ENCODE peak calls at places on chromosomes 7 and 10, in five cellular contexts. L is WERI-Rb-1, K is SK-N-SH, Z is neuronal stem cell, O is transverse colon. S is an unnamed sample. For H3K27me3, the result is how much of the 10 kb centered on the place peaks cover.

GRCh38 chr10:92068900-92069299 is 145.3 kb downstream of the BTAF1 start:
- DNase-seq in L (no peak), K (no peak), O (no peak), Z (no peak), S (no peak)

GRCh38 chr7:68058014-68058413 is 1061.4 kb downstream of the TYW1 start:
- DNase-seq in L (no peak), Z (no peak), O (no peak), K (no peak), S (no peak)

GRCh38 chr7:39624202-39624807 is 933 bp downstream of the RALA start:
- DNase-seq in L (peak), K (peak), Z (peak), O (no peak), S (no peak)

GRCh38 chr10:32556996-32557395 is 111.1 kb downstream of the CCDC7 start:
- DNase-seq in O (no peak), Z (no peak), K (no peak), L (no peak), S (no peak)

GRCh38 chr10:69895759-69896158 is 94.1 kb downstream of the COL13A1 start:
- DNase-seq in Z (no peak), O (no peak), K (peak), L (no peak), S (no peak)

GRCh38 chr7:131231381-131232220 is 96.1 kb upstream of the MKLN1 start:
- DNase-seq in O (peak), Z (no peak), L (no peak), K (no peak), S (peak)

GRCh38 chr7:102431617-102432298 is 1.6 kb upstream of the ORAI2 start:
- DNase-seq in Z (no peak), O (peak), L (peak), K (no peak), S (no peak)

GRCh38 chr10:48804740-48805182 is 120.1 kb downstream of the WDFY4 start:
- DNase-seq in L (no peak), O (no peak), Z (no peak), K (peak), S (no peak)

GRCh38 chr7:64618785-64619456 is 47.0 kb upstream of the ZNF107 start:
- DNase-seq in Z (no peak), O (no peak), L (peak), K (peak), S (no peak)

GRCh38 chr10:21509391-21510217 is 15.9 kb downstream of the SKIDA1 start:
- DNase-seq in K (no peak), Z (no peak), L (no peak), O (no peak), S (no peak)

GRCh38 chr10:124130198-124130597 is 36.8 kb upstream of the CHST15 start:
- DNase-seq in O (no peak), K (no peak), Z (no peak), L (peak), S (no peak)

GRCh38 chr10:52217531-52217930 is 96.5 kb upstream of the DKK1 start:
- DNase-seq in O (no peak), Z (no peak), L (no peak), K (no peak), S (no peak)

GRCh38 chr10:131870831-131871672 is 29.8 kb upstream of the PPP2R2D start:
- DNase-seq in Z (no peak), O (no peak), L (peak), K (no peak), S (peak)

GRCh38 chr10:102781921-102782542 is 38.3 kb downstream of the WBP1L start:
- DNase-seq in Z (no peak), K (no peak), L (no peak), O (no peak), S (no peak)

GRCh38 chr7:114979388-114979787 is 57.5 kb downstream of the MDFIC start:
- DNase-seq in L (no peak), K (no peak), Z (no peak), O (no peak), S (peak)

GRCh38 chr7:32893225-32893560 is 1.6 kb upstream of the KBTBD2 start:
- DNase-seq in K (no peak), L (no peak), O (no peak), Z (no peak), S (no peak)

GRCh38 chr10:104090597-104090996 is 4.9 kb upstream of the COL17A1 start:
- DNase-seq in L (no peak), K (no peak), O (no peak), Z (no peak), S (no peak)

GRCh38 chr7:149207324-149208035 is 12.1 kb downstream of the ZNF282 start:
- DNase-seq in O (no peak), L (no peak), K (no peak), Z (no peak), S (peak)

GRCh38 chr7:6437251-6437650 is 10.5 kb downstream of the DAGLB start:
- DNase-seq in L (no peak), Z (no peak), O (no peak), K (no peak), S (no peak)

GRCh38 chr7:122738937-122739336 is 36.2 kb upstream of the RNF148 start:
- DNase-seq in O (no peak), L (no peak), Z (no peak), K (no peak), S (no peak)

GRCh38 chr7:112422842-112423496 is 27.3 kb upstream of the IFRD1 start:
- DNase-seq in O (peak), K (no peak), Z (peak), L (no peak), S (peak)

GRCh38 chr10:5090551-5090950 is 3.7 kb upstream of the AKR1C3 start:
- DNase-seq in Z (no peak), K (no peak), L (no peak), O (no peak), S (no peak)

GRCh38 chr7:72313906-72314305 is 98.2 kb downstream of the CALN1 start:
- DNase-seq in O (no peak), L (no peak), Z (no peak), K (no peak), S (no peak)

GRCh38 chr7:124702385-124702784 is 63.2 kb downstream of the GPR37 start:
- DNase-seq in O (no peak), Z (no peak), K (no peak), L (no peak), S (no peak)

GRCh38 chr7:25675789-25676474 is 447.6 kb upstream of the NPVF start:
- DNase-seq in Z (no peak), K (no peak), O (no peak), L (no peak), S (no peak)

GRCh38 chr7:150388709-150389531 is 9.8 kb downstream of the ZNF775 start:
- DNase-seq in K (no peak), O (peak), Z (no peak), L (peak), S (peak)

GRCh38 chr7:43649755-43650274 is 66.9 kb downstream of the STK17A start:
- DNase-seq in L (no peak), K (no peak), O (peak), Z (no peak), S (no peak)

GRCh38 chr10:19815478-19816419 is 483 bp upstream of the PLXDC2 start:
- DNase-seq in K (peak), O (peak), L (peak), Z (peak), S (peak)

GRCh38 chr7:88835147-88835728 is 39.7 kb upstream of the TEX47 start:
- DNase-seq in L (peak), K (peak), O (no peak), Z (peak), S (no peak)

GRCh38 chr10:4303045-4303444 is 518.0 kb upstream of the KLF6 start:
- DNase-seq in Z (no peak), O (no peak), L (no peak), K (no peak), S (no peak)

GRCh38 chr10:5089869-5090268 is 4.3 kb upstream of the AKR1C3 start:
- DNase-seq in Z (no peak), O (no peak), K (no peak), L (no peak), S (no peak)

GRCh38 chr7:79050592-79050991 is 402.9 kb downstream of the MAGI2 start:
- DNase-seq in L (no peak), K (no peak), O (no peak), Z (no peak), S (no peak)

GRCh38 chr10:17910144-17910789 is 41.5 kb upstream of the SLC39A12 start:
- DNase-seq in O (peak), K (peak), L (peak), Z (peak), S (no peak)

DNA sequence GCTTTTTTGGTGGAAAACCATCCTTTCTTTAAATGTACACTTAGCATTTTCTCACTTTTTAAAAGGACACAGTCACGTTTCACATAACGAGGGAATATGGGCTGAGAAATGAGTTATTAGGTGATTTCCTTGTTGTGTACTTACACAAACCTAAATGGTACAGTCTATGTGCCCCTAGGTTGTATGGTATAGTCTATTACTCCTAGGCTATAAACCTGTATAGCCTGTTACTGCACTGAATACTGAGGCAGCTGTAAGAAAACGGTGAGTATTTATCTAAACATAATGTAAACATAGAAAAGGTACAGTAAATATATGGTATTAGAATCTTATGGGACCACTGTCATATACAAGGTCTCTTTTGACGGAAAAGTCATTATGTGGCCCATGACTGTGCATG is 913.5 kb upstream of the GHITM start:
- DNase-seq in Z (no peak), K (no peak), O (no peak), L (no peak), S (no peak)
- H3K27me3 ChIP-seq in Z (under half), K (under half), O (under half), L (under half), S (under half)

GRCh38 chr10:22976535-22976934 is 48.7 kb downstream of the ARMC3 start:
- DNase-seq in O (no peak), L (no peak), Z (no peak), K (no peak), S (no peak)

GRCh38 chr10:22978287-22978686 is 50.4 kb downstream of the ARMC3 start:
- DNase-seq in K (no peak), L (no peak), Z (no peak), O (no peak), S (no peak)

GRCh38 chr10:22978918-22979317 is 51.1 kb downstream of the ARMC3 start:
- DNase-seq in Z (no peak), O (no peak), L (no peak), K (no peak), S (no peak)

GRCh38 chr10:22980822-22981221 is 53.0 kb downstream of the ARMC3 start:
- DNase-seq in L (no peak), K (no peak), Z (no peak), O (no peak), S (no peak)

DNA sequence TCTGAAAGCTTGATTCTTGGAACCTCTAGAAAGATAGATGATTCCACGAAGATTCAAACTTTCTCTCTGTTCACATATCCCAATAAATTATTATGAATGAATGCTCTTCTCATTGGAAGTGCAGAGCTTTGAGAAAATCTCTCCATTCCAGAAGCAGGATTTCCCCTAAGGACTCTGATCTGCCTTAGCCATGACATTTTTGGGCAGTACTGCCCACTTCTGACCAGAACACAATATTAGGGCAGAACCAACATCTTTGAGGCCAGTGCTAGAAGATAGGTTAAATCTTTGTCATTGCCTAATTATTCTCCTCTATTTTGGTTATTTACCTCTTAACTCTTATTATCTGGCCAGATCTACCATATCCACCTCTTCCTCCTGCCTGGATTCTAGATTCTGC is 49.9 kb downstream of the ARMC3 start:
- DNase-seq in O (no peak), Z (no peak), K (no peak), L (no peak), S (no peak)
- H3K4me3 ChIP-seq in O (no peak), Z (no peak), K (no peak), L (no peak), S (no peak)

DNA sequence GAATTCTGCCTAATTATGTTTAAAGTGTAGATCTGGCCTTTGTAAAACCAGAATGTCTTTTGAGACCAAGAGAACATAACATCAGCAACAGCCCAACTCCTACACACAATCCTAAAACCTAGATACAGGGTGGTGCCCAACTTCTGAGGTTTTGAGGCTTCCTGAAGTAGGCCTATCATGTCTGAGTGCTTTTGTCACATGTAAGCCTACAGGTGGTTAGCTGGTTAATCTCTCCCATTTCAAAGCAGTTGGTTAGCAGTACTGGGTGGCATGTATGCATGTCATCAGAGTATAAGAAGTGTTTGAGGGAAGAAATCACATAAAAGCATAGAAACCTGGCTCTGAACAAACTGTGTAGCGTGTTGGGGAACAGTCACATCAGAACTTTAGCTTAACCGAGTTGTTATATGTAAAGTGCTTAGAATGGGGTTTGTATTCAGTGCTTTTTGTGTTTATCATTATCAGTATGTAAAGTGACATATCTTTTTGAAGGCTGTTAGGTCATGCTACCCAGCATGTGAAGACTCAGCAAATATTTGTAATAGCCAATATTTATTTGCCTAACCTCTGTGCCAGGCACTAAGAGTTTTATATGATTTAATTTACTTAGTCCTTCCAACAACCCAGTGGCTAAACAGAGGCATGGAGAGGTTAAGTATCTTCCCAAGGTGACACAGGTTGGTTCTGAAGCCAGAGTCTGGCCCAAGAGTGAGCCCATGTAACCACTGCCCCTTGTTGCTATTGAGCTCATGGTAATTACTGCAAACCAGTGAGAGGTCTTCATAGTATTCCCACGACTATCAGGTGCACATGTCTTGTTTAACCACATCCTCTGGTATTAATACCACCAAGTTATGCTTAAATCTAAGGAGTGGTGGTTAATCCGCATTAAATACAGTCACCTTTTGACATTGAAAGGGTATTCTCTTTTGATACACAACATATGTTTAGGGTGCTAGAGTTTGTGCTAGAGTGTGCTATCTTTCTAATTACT is 2.6 kb downstream of the ADD3 start:
- DNase-seq in L (no peak), K (no peak), O (no peak), Z (no peak), S (no peak)
- H3K27ac ChIP-seq in L (no peak), K (no peak), O (peak), Z (no peak), S (peak)

GRCh38 chr7:155418304-155418703 is 39.6 kb upstream of the EN2 start:
- DNase-seq in Z (no peak), L (no peak), O (no peak), K (no peak), S (no peak)
- H3K27me3 ChIP-seq in Z (under half), L (under half), O (under half), K (half or more), S (under half)

GRCh38 chr10:77637474-77637985 is at the start of gene KCNMA1:
- DNase-seq in Z (no peak), L (peak), K (peak), O (peak), S (peak)
- H3K4me3 ChIP-seq in Z (peak), L (peak), K (peak), O (peak), S (peak)

GRCh38 chr10:13788701-13789447 is 202.1 kb downstream of the PRPF18 start:
- DNase-seq in O (peak), K (no peak), L (no peak), Z (no peak), S (peak)
- H3K27ac ChIP-seq in O (peak), K (peak), L (no peak), Z (no peak), S (peak)

GRCh38 chr7:27148776-27149641 is 1.4 kb upstream of the HOXA6 start:
- DNase-seq in K (no peak), O (peak), L (peak), Z (no peak), S (no peak)

GRCh38 chr7:27146491-27147210 is 923 bp downstream of the HOXA6 start:
- DNase-seq in Z (no peak), K (peak), O (peak), L (no peak), S (no peak)

GRCh38 chr7:27145884-27146401 is 1.6 kb downstream of the HOXA6 start:
- DNase-seq in L (no peak), Z (no peak), O (peak), K (peak), S (peak)

GRCh38 chr7:27148031-27148775 is 629 bp upstream of the HOXA6 start:
- DNase-seq in K (peak), L (no peak), Z (no peak), O (peak), S (no peak)

DNA sequence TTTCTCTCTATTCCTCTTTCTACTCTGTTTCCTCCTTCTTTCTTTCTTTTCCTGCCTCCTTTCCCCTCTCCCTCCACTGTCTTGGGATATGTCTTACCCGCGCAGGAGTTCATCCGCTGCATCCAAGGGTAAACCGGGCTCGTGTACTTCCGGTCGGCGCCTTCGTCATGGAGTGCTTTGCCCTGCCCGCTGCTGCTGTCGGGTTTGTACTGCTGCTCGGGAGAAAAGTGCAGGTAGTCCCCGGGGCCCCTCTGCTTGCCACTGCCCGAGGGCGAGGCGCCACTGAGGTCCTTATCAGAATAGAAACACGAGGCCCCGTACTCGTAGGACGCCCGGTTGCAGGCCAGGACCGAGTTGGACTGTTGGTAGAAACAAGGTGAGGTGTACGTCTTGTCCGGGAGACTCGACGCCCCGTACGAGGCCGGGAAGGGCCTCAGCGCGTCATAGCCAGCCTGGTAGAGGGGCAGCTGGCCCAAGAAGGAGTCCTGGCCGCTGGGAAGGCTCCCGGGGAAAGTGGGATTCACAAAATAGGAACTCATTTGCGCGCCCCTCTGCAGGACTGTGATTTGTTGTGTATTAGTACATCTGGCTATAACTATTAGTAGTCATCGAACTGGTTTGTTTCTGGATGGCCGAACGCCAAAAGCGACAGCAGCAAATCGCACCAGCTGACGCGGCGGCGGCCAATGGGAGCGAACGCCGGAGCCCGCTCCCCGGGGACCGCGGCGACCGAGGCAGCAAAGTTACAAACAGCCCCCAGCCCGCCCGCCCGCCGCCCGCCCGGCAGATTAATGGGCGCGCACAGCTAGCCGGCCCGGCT is at the start of gene HOXA6:
- DNase-seq in L (peak), K (peak), O (peak), Z (no peak), S (peak)
- H3K27me3 ChIP-seq in L (half or more), K (half or more), O (under half), Z (half or more), S (under half)

GRCh38 chr7:1243964-1244416 is 11.3 kb downstream of the UNCX start:
- DNase-seq in Z (no peak), O (no peak), K (no peak), L (no peak), S (no peak)
- H3K4me3 ChIP-seq in Z (no peak), O (no peak), K (no peak), L (no peak), S (no peak)

S was measured in aorta.